ENCODE peak calls at places on chromosomes 3 and 15, in seven cellular contexts. M, T, V, B, Z, X and K are unnamed samples.

GRCh38 chr15:38702178-38702912 is 137.7 kb upstream of the RASGRP1 start:
- DNase-seq in M (no peak), T (peak; percentile 35), V (no peak), B (no peak), Z (no peak), X (peak; percentile 55), K (no peak)

GRCh38 chr3:4825572-4826236 is 153.5 kb upstream of the BHLHE40 start:
- DNase-seq in M (no peak), T (no peak), V (no peak), B (no peak), Z (no peak), X (no peak), K (no peak)

GRCh38 chr3:97958396-97958795 is 13.8 kb downstream of the RIOX2 start:
- DNase-seq in M (no peak), T (no peak), V (no peak), B (no peak), Z (no peak), X (no peak), K (peak; percentile 71)

GRCh38 chr3:38554127-38554827 is 58.1 kb downstream of the EXOG start:
- DNase-seq in M (no peak), T (no peak), V (no peak), B (no peak), Z (no peak), X (no peak), K (no peak)

GRCh38 chr3:14861031-14861430 is 42.3 kb downstream of the FGD5 start:
- DNase-seq in M (no peak), T (no peak), V (no peak), B (no peak), Z (no peak), X (no peak), K (no peak)

GRCh38 chr3:165463546-165463945 is 267.4 kb upstream of the SLITRK3 start:
- DNase-seq in M (no peak), T (no peak), V (no peak), B (no peak), Z (no peak), X (no peak), K (peak; percentile 78)

GRCh38 chr3:191235331-191236314 is 36.6 kb downstream of the OSTN start:
- DNase-seq in M (no peak), T (no peak), V (no peak), B (no peak), Z (no peak), X (no peak), K (peak; percentile 52)

GRCh38 chr3:12807960-12808359 is 11.5 kb downstream of the CAND2 start:
- DNase-seq in M (no peak), T (no peak), V (no peak), B (no peak), Z (no peak), X (no peak), K (no peak)

GRCh38 chr3:79604681-79605080 is 163.1 kb downstream of the ROBO1 start:
- DNase-seq in M (no peak), T (no peak), V (no peak), B (no peak), Z (no peak), X (no peak), K (no peak)

GRCh38 chr3:180828001-180828720 is 84.3 kb upstream of the FXR1 start:
- DNase-seq in M (no peak), T (no peak), V (no peak), B (no peak), Z (no peak), X (no peak), K (no peak)

GRCh38 chr15:72967397-72967796 is 84.9 kb upstream of the NEO1 start:
- DNase-seq in M (no peak), T (no peak), V (no peak), B (no peak), Z (no peak), X (no peak), K (no peak)

GRCh38 chr3:189108032-189108431 is 63.7 kb upstream of the TPRG1 start:
- DNase-seq in M (no peak), T (peak; percentile 20), V (no peak), B (no peak), Z (no peak), X (no peak), K (no peak)